ENCODE peak calls at places on chromosome 6, in seven cellular contexts. O is substantia nigra, K is caudate nucleus, S is GM23338, A is K562, I is tibial artery, V is RWPE1. J is an unnamed sample.

GRCh38 chr6:52491203-52492069 is 71.3 kb downstream of the EFHC1 start:
- DNase-seq in A (no peak), O (no peak), S (no peak), K (no peak), I (no peak), V (no peak), J (no peak)

GRCh38 chr6:128882991-128883571 is at the start of gene LAMA2:
- DNase-seq in K (peak; percentile 14), O (peak; percentile 36), I (peak; percentile 88), S (peak; percentile 85), V (no peak), A (no peak), J (no peak)

GRCh38 chr6:131136021-131136847 is 967 bp downstream of the AKAP7 start:
- DNase-seq in V (peak; percentile 1), A (no peak), S (no peak), O (no peak), K (no peak), I (no peak), J (no peak)

GRCh38 chr6:123306334-123306733 is 310.3 kb downstream of the CLVS2 start:
- DNase-seq in K (no peak), O (no peak), I (no peak), S (no peak), V (no peak), A (peak; percentile 13), J (no peak)

GRCh38 chr6:137904822-137905617 is 38.0 kb downstream of the TNFAIP3 start:
- DNase-seq in A (peak; percentile 49), I (no peak), O (no peak), K (no peak), V (no peak), S (no peak), J (peak; percentile 23)

GRCh38 chr6:108277831-108278230 is 17.0 kb upstream of the SNX3 start:
- DNase-seq in V (no peak), I (no peak), K (no peak), O (no peak), A (no peak), S (no peak), J (no peak)

GRCh38 chr6:37024665-37025337 is 19.3 kb downstream of the FGD2 start:
- DNase-seq in I (no peak), O (no peak), K (no peak), A (no peak), S (no peak), V (peak; percentile 87), J (no peak)

GRCh38 chr6:47245745-47246371 is 63.8 kb downstream of the TNFRSF21 start:
- DNase-seq in A (no peak), O (no peak), S (no peak), K (no peak), I (no peak), V (no peak), J (no peak)

GRCh38 chr6:89829591-89830384 is at the start of gene CASP8AP2:
- DNase-seq in I (peak; percentile 97), S (peak; percentile 100), A (peak; percentile 98), K (peak; percentile 89), V (peak; percentile 99), O (peak; percentile 73), J (peak; percentile 93)

GRCh38 chr6:23690650-23691049 is 435.4 kb upstream of the NRSN1 start:
- DNase-seq in S (no peak), A (no peak), V (no peak), O (no peak), K (no peak), I (no peak), J (no peak)

GRCh38 chr6:5141046-5141445 is 55.9 kb downstream of the PPP1R3G start:
- DNase-seq in K (no peak), V (no peak), I (no peak), O (no peak), A (no peak), S (no peak), J (no peak)
- H3K27ac ChIP-seq in K (no peak overlapping the region), V (no peak overlapping the region), I (no peak overlapping the region), O (no peak overlapping the region), A (no peak overlapping the region), S (no peak overlapping the region), J (no peak overlapping the region)

GRCh38 chr6:18416341-18416679 is 29.2 kb downstream of the RNF144B start:
- DNase-seq in O (no peak), S (no peak), I (no peak), K (no peak), A (no peak), V (no peak), J (no peak)
- H3K27ac ChIP-seq in O (no peak overlapping the region), S (no peak overlapping the region), I (peak overlapping the region; percentile 54), K (no peak overlapping the region), A (no peak overlapping the region), V (no peak overlapping the region), J (no peak overlapping the region)

GRCh38 chr6:125802383-125802782 is 11.6 kb downstream of the NCOA7 start:
- DNase-seq in O (no peak), V (no peak), I (no peak), S (no peak), K (no peak), A (no peak), J (no peak)

GRCh38 chr6:125795301-125795700 is 4.5 kb downstream of the NCOA7 start:
- DNase-seq in O (no peak), S (no peak), A (no peak), K (no peak), I (no peak), V (no peak), J (no peak)

GRCh38 chr6:125797934-125798444 is 7.2 kb downstream of the NCOA7 start:
- DNase-seq in I (no peak), S (no peak), O (no peak), K (no peak), A (no peak), V (no peak), J (no peak)

GRCh38 chr6:125797120-125797933 is 6.6 kb downstream of the NCOA7 start:
- DNase-seq in A (no peak), I (no peak), S (no peak), V (no peak), O (no peak), K (no peak), J (no peak)

DNA sequence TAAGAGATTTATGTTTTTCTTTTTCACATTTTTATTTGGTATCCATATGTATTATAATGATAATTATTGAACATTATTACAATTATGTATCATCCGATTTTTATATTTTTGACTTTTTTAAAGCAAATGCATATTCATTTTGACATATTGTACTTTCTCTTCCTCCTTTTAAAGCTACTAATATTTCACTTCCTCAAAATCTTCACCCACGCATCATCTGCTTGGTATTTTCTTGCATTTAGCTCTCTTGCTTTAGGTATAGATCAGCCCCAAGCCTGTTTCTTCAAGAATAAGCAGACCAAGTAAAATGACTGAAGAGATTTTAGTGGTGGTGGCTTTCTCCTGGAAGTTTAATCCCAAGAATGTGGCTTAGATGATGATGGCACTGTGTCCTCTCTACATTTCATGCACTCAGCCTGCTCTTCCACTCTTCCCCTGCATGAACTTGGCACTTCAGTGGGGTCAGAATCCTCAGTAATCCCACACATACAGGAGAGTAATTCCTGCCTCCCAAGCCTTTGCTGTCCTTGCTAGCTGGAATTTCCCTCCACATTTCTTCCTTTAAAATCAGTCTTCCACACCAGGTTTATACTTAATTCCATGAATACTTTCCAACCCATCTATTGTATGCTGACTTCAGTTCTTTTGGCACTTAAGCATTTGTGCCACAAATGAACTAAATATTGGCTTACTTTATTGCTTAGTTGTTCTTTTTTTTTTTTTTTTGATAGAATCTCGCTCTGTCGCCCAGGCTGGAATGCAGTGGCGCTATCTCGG is 8.2 kb downstream of the NCOA7 start:
- DNase-seq in S (no peak), A (no peak), I (no peak), O (no peak), V (no peak), K (no peak), J (no peak)
- H3K27ac ChIP-seq in S (no peak overlapping the region), A (no peak overlapping the region), I (no peak overlapping the region), O (no peak overlapping the region), V (no peak overlapping the region), K (no peak overlapping the region), J (no peak overlapping the region)

DNA sequence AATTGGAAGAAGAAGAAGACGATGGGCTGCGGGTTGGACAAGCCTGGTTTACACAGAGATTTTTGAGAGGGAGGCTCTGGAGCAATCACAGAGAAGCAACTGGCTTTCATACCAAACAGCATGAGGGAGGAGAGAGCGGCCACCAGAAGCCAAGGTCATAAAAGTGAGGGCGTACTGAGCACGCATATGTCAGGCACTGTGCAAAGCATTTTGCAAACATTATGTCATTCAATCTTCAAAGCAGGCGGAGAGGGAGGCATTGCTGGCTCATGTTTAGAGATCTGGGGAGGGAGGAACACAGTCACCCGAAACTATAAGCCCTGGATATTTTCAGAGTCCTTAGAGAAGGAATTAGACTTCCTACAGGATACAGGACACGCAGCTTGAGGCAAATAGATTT is 24.7 kb downstream of the RAMACL start:
- DNase-seq in S (no peak), V (no peak), A (no peak), I (no peak), K (no peak), O (no peak), J (no peak)
- H3K27ac ChIP-seq in S (no peak overlapping the region), V (peak overlapping the region; percentile 4), A (no peak overlapping the region), I (no peak overlapping the region), K (no peak overlapping the region), O (no peak overlapping the region), J (no peak overlapping the region)